ENCODE peak calls at places on chromosomes 6 and 20, in nine cellular contexts. W is ascending aorta; B is HuH-7; G is non-pigmented ciliary epithelial cell; U is substantia nigra; R is activated CD8-positive, alpha-beta memory T cell treated with anti-CD3 and anti-CD28 coated beads for 48 hours; Q is ELR; A is GM12865; N is occipital lobe. O is an unnamed sample.

GRCh38 chr6:12289655-12290489 is at the start of gene EDN1:
- DNase-seq in W (no peak), B (peak; percentile 54), G (no peak), U (no peak), R (peak; percentile 24), Q (peak; percentile 91), A (peak; percentile 86), N (peak; percentile 47), O (peak; percentile 86)

GRCh38 chr6:31794866-31795615 is 511 bp downstream of the VARS1 start:
- DNase-seq in W (no peak), B (peak; percentile 48), G (no peak), U (no peak), R (no peak), Q (no peak), A (no peak), N (no peak), O (peak; percentile 19)

GRCh38 chr20:49630396-49630951 is 62.5 kb upstream of the PTGIS start:
- DNase-seq in W (no peak), B (no peak), G (no peak), U (no peak), R (no peak), Q (no peak), A (peak; percentile 93), N (no peak), O (no peak)

GRCh38 chr20:14337400-14338171 is at the start of gene FLRT3:
- DNase-seq in W (no peak), B (peak; percentile 73), G (peak; percentile 94), U (peak; percentile 59), R (no peak), Q (peak; percentile 75), A (peak; percentile 90), N (peak; percentile 87), O (peak; percentile 97)

GRCh38 chr20:40268321-40269075 is 420.5 kb downstream of the MAFB start:
- DNase-seq in W (no peak), B (no peak), G (no peak), U (no peak), R (no peak), Q (no peak), A (no peak), N (no peak), O (no peak)

GRCh38 chr6:24918641-24919403 is 16.9 kb downstream of the RIPOR2 start:
- DNase-seq in W (no peak), B (no peak), G (no peak), U (no peak), R (no peak), Q (no peak), A (peak; percentile 43), N (no peak), O (no peak)

GRCh38 chr6:155143610-155144106 is 120.2 kb upstream of the CLDN20 start:
- DNase-seq in W (no peak), B (no peak), G (no peak), U (no peak), R (no peak), Q (no peak), A (no peak), N (no peak), O (no peak)

GRCh38 chr6:160041608-160042007 is 72.7 kb downstream of the IGF2R start:
- DNase-seq in W (no peak), B (no peak), G (no peak), U (no peak), R (no peak), Q (peak; percentile 24), A (no peak), N (peak; percentile 47), O (no peak)

GRCh38 chr6:163199371-163199770 is 215.1 kb upstream of the QKI start:
- DNase-seq in W (no peak), B (no peak), G (no peak), U (no peak), R (no peak), Q (no peak), A (no peak), N (no peak), O (no peak)

GRCh38 chr20:37414636-37415035 is 68.7 kb downstream of the SRC start:
- DNase-seq in W (no peak), B (no peak), G (no peak), U (no peak), R (no peak), Q (no peak), A (no peak), N (no peak), O (no peak)

GRCh38 chr20:46070215-46070910 is 19.4 kb downstream of the NCOA5 start:
- DNase-seq in W (no peak), B (no peak), G (peak; percentile 76), U (no peak), R (no peak), Q (peak; percentile 65), A (no peak), N (no peak), O (no peak)

GRCh38 chr6:15032015-15032414 is 213.9 kb upstream of the JARID2 start:
- DNase-seq in W (no peak), B (no peak), G (no peak), U (no peak), R (no peak), Q (no peak), A (no peak), N (no peak), O (no peak)

GRCh38 chr20:2837561-2837960 is 2.9 kb downstream of the PCED1A start:
- DNase-seq in W (no peak), B (no peak), G (no peak), U (no peak), R (no peak), Q (no peak), A (no peak), N (no peak), O (no peak)

GRCh38 chr20:50136822-50137599 is 16.5 kb downstream of the PEDS1 start:
- DNase-seq in W (no peak), B (no peak), G (no peak), U (no peak), R (no peak), Q (peak; percentile 86), A (no peak), N (no peak), O (no peak)

GRCh38 chr20:37681384-37681977 is 12.3 kb upstream of the CTNNBL1 start:
- DNase-seq in W (no peak), B (no peak), G (no peak), U (no peak), R (no peak), Q (no peak), A (no peak), N (no peak), O (no peak)

GRCh38 chr6:99350573-99350972 is 1.1 kb upstream of the FAXC start:
- DNase-seq in W (no peak), B (no peak), G (no peak), U (no peak), R (no peak), Q (no peak), A (no peak), N (no peak), O (no peak)

GRCh38 chr20:51797357-51798025 is 4.8 kb downstream of the SALL4 start:
- DNase-seq in W (no peak), B (peak; percentile 71), G (no peak), U (no peak), R (no peak), Q (no peak), A (no peak), N (no peak), O (peak; percentile 82)

O was measured in Caco-2.